ENCODE peak calls at places on chromosomes 12 and 14, in nine cellular contexts. One of them, this sample, is unnamed.

GRCh38 chr12:123533672-123534643 is at the start of gene RILPL1:
- DNase-seq in astrocyte of the spinal cord: peak; percentile 27
- DNase-seq in hepatocyte: peak; percentile 82
- DNase-seq in AG04450: no peak
- DNase-seq in HCT116: no peak
- DNase-seq in PC-3: peak; percentile 39
- DNase-seq in GM12865: peak; percentile 48
- DNase-seq in mammary epithelial cell: peak; percentile 29
- DNase-seq in stomach: peak; percentile 41
- DNase-seq in this sample: peak; percentile 29

GRCh38 chr12:95784286-95784685 is 6.3 kb downstream of the NTN4 start:
- DNase-seq in AG04450: no peak
- DNase-seq in mammary epithelial cell: no peak
- DNase-seq in stomach: no peak
- DNase-seq in HCT116: no peak
- DNase-seq in hepatocyte: no peak
- DNase-seq in PC-3: no peak
- DNase-seq in GM12865: no peak
- DNase-seq in astrocyte of the spinal cord: peak; percentile 42
- DNase-seq in this sample: no peak

GRCh38 chr12:42585175-42585845 is 4.2 kb downstream of the PRICKLE1 start:
- DNase-seq in astrocyte of the spinal cord: no peak
- DNase-seq in hepatocyte: peak; percentile 16
- DNase-seq in HCT116: no peak
- DNase-seq in stomach: no peak
- DNase-seq in AG04450: no peak
- DNase-seq in mammary epithelial cell: peak; percentile 34
- DNase-seq in GM12865: no peak
- DNase-seq in PC-3: no peak
- DNase-seq in this sample: no peak

GRCh38 chr12:42446761-42447160 is 120.8 kb downstream of the PPHLN1 start:
- DNase-seq in hepatocyte: no peak
- DNase-seq in AG04450: no peak
- DNase-seq in GM12865: no peak
- DNase-seq in stomach: no peak
- DNase-seq in HCT116: no peak
- DNase-seq in astrocyte of the spinal cord: no peak
- DNase-seq in PC-3: no peak
- DNase-seq in mammary epithelial cell: no peak
- DNase-seq in this sample: peak; percentile 29

GRCh38 chr12:121570467-121571283 is 10.1 kb downstream of the KDM2B start:
- DNase-seq in stomach: no peak
- DNase-seq in GM12865: no peak
- DNase-seq in PC-3: no peak
- DNase-seq in hepatocyte: no peak
- DNase-seq in AG04450: no peak
- DNase-seq in HCT116: no peak
- DNase-seq in astrocyte of the spinal cord: no peak
- DNase-seq in mammary epithelial cell: no peak
- DNase-seq in this sample: no peak

GRCh38 chr12:108594-108993 is 42.0 kb downstream of the IQSEC3 start:
- DNase-seq in PC-3: no peak
- DNase-seq in GM12865: no peak
- DNase-seq in hepatocyte: no peak
- DNase-seq in AG04450: no peak
- DNase-seq in stomach: peak; percentile 54
- DNase-seq in HCT116: no peak
- DNase-seq in astrocyte of the spinal cord: no peak
- DNase-seq in mammary epithelial cell: no peak
- DNase-seq in this sample: no peak

GRCh38 chr12:106235770-106236169 is 12.1 kb downstream of the CKAP4 start:
- DNase-seq in stomach: no peak
- DNase-seq in HCT116: no peak
- DNase-seq in astrocyte of the spinal cord: no peak
- DNase-seq in GM12865: no peak
- DNase-seq in hepatocyte: no peak
- DNase-seq in AG04450: no peak
- DNase-seq in PC-3: peak; percentile 26
- DNase-seq in mammary epithelial cell: peak; percentile 26
- DNase-seq in this sample: no peak

GRCh38 chr12:2673966-2674810 is 120.6 kb upstream of the FKBP4 start:
- DNase-seq in GM12865: no peak
- DNase-seq in stomach: peak; percentile 10
- DNase-seq in astrocyte of the spinal cord: no peak
- DNase-seq in HCT116: peak; percentile 8
- DNase-seq in mammary epithelial cell: no peak
- DNase-seq in hepatocyte: no peak
- DNase-seq in AG04450: no peak
- DNase-seq in PC-3: no peak
- DNase-seq in this sample: no peak

GRCh38 chr12:62673027-62673815 is 206.6 kb downstream of the MON2 start:
- DNase-seq in stomach: no peak
- DNase-seq in HCT116: no peak
- DNase-seq in AG04450: no peak
- DNase-seq in PC-3: no peak
- DNase-seq in GM12865: no peak
- DNase-seq in mammary epithelial cell: no peak
- DNase-seq in hepatocyte: no peak
- DNase-seq in astrocyte of the spinal cord: no peak
- DNase-seq in this sample: no peak

GRCh38 chr14:58918066-58918465 is 270.4 kb upstream of the DAAM1 start:
- DNase-seq in PC-3: peak; percentile 98
- DNase-seq in hepatocyte: peak; percentile 15
- DNase-seq in stomach: no peak
- DNase-seq in HCT116: no peak
- DNase-seq in mammary epithelial cell: peak; percentile 67
- DNase-seq in GM12865: no peak
- DNase-seq in AG04450: no peak
- DNase-seq in astrocyte of the spinal cord: peak; percentile 38
- DNase-seq in this sample: no peak

GRCh38 chr14:26765301-26765700 is 167.5 kb upstream of the NOVA1 start:
- DNase-seq in HCT116: no peak
- DNase-seq in hepatocyte: no peak
- DNase-seq in AG04450: no peak
- DNase-seq in GM12865: no peak
- DNase-seq in astrocyte of the spinal cord: no peak
- DNase-seq in stomach: no peak
- DNase-seq in mammary epithelial cell: no peak
- DNase-seq in PC-3: peak; percentile 15
- DNase-seq in this sample: no peak

GRCh38 chr12:114045333-114045732 is 79.2 kb upstream of the RBM19 start:
- DNase-seq in AG04450: no peak
- DNase-seq in HCT116: no peak
- DNase-seq in GM12865: no peak
- DNase-seq in astrocyte of the spinal cord: no peak
- DNase-seq in hepatocyte: peak; percentile 52
- DNase-seq in stomach: no peak
- DNase-seq in mammary epithelial cell: no peak
- DNase-seq in PC-3: no peak
- DNase-seq in this sample: no peak

GRCh38 chr14:62079035-62079434 is 316.8 kb downstream of the SNAPC1 start:
- DNase-seq in astrocyte of the spinal cord: no peak
- DNase-seq in mammary epithelial cell: no peak
- DNase-seq in AG04450: no peak
- DNase-seq in PC-3: no peak
- DNase-seq in HCT116: no peak
- DNase-seq in hepatocyte: no peak
- DNase-seq in stomach: no peak
- DNase-seq in GM12865: peak; percentile 41
- DNase-seq in this sample: no peak

GRCh38 chr12:5554711-5555110 is 122.8 kb downstream of the NTF3 start:
- DNase-seq in stomach: no peak
- DNase-seq in mammary epithelial cell: no peak
- DNase-seq in PC-3: no peak
- DNase-seq in hepatocyte: no peak
- DNase-seq in astrocyte of the spinal cord: peak; percentile 30
- DNase-seq in HCT116: no peak
- DNase-seq in AG04450: no peak
- DNase-seq in GM12865: no peak
- DNase-seq in this sample: no peak

GRCh38 chr12:56007148-56007891 is 10.2 kb downstream of the SUOX start:
- DNase-seq in hepatocyte: peak; percentile 91
- DNase-seq in AG04450: peak; percentile 53
- DNase-seq in stomach: peak; percentile 85
- DNase-seq in GM12865: peak; percentile 93
- DNase-seq in PC-3: peak; percentile 85
- DNase-seq in astrocyte of the spinal cord: peak; percentile 84
- DNase-seq in mammary epithelial cell: peak; percentile 79
- DNase-seq in HCT116: peak; percentile 76
- DNase-seq in this sample: peak; percentile 85

GRCh38 chr14:69500736-69501135 is 16.2 kb downstream of the PLEKHD1 start:
- DNase-seq in GM12865: no peak
- DNase-seq in stomach: no peak
- DNase-seq in AG04450: no peak
- DNase-seq in HCT116: no peak
- DNase-seq in hepatocyte: no peak
- DNase-seq in mammary epithelial cell: no peak
- DNase-seq in astrocyte of the spinal cord: no peak
- DNase-seq in PC-3: no peak
- DNase-seq in this sample: no peak

GRCh38 chr12:50166776-50167025 is 468 bp downstream of the CERS5 start:
- DNase-seq in mammary epithelial cell: no peak
- DNase-seq in GM12865: peak; percentile 65
- DNase-seq in stomach: peak; percentile 29
- DNase-seq in HCT116: no peak
- DNase-seq in astrocyte of the spinal cord: no peak
- DNase-seq in hepatocyte: no peak
- DNase-seq in AG04450: no peak
- DNase-seq in PC-3: no peak
- DNase-seq in this sample: no peak

GRCh38 chr14:72594099-72594901 is 299.6 kb downstream of the DPF3 start:
- DNase-seq in mammary epithelial cell: no peak
- DNase-seq in PC-3: no peak
- DNase-seq in astrocyte of the spinal cord: no peak
- DNase-seq in hepatocyte: no peak
- DNase-seq in GM12865: peak; percentile 51
- DNase-seq in HCT116: no peak
- DNase-seq in AG04450: no peak
- DNase-seq in stomach: no peak
- DNase-seq in this sample: no peak

GRCh38 chr12:70110085-70110484 is 133.1 kb upstream of the CNOT2 start:
- DNase-seq in PC-3: no peak
- DNase-seq in HCT116: no peak
- DNase-seq in stomach: no peak
- DNase-seq in GM12865: no peak
- DNase-seq in mammary epithelial cell: no peak
- DNase-seq in hepatocyte: no peak
- DNase-seq in AG04450: no peak
- DNase-seq in astrocyte of the spinal cord: no peak
- DNase-seq in this sample: no peak

GRCh38 chr12:26963413-26963812 is 25.1 kb downstream of the FGFR1OP2 start:
- DNase-seq in mammary epithelial cell: no peak
- DNase-seq in astrocyte of the spinal cord: no peak
- DNase-seq in AG04450: no peak
- DNase-seq in HCT116: no peak
- DNase-seq in stomach: no peak
- DNase-seq in GM12865: no peak
- DNase-seq in PC-3: no peak
- DNase-seq in hepatocyte: no peak
- DNase-seq in this sample: peak; percentile 45

DNA sequence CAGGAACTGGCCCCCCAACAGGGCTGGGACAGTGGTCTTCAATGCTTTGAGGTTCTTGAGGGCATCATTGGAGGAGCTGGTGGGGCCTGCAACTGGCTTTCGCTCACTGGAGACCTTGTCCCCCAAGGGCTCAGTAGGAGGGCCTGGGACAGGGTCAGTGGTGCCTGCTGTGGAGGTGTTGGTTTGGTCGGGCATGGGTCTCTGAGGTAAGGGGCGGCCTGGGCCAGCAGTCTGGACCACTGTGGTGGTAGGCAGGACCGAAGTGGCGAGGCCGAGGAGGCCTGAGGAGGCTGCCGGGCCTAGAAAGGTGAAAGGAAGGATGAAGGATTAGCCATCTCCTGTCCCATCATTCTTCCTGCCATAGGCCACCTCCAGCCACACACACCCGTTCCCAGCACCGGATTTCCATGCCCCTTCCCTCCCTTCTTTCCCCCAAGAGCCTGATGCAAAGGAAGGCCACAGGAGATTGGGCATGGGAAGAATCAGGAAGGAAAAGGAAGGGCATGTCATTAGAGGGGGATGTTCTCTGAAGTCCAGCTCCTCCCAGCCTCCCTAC is 28.8 kb downstream of the ZFHX2 start:
- DNase-seq in mammary epithelial cell: no peak
- DNase-seq in GM12865: no peak
- DNase-seq in HCT116: no peak
- DNase-seq in stomach: no peak
- DNase-seq in AG04450: no peak
- DNase-seq in astrocyte of the spinal cord: no peak
- DNase-seq in PC-3: no peak
- DNase-seq in hepatocyte: no peak
- DNase-seq in this sample: no peak
- H3K4me3 ChIP-seq in mammary epithelial cell: no peak overlapping the region
- H3K4me3 ChIP-seq in GM12865: no peak overlapping the region
- H3K4me3 ChIP-seq in HCT116: no peak overlapping the region
- H3K4me3 ChIP-seq in stomach: no peak overlapping the region
- H3K4me3 ChIP-seq in AG04450: no peak overlapping the region
- H3K4me3 ChIP-seq in astrocyte of the spinal cord: no peak overlapping the region
- H3K4me3 ChIP-seq in PC-3: no peak overlapping the region
- H3K4me3 ChIP-seq in hepatocyte: no peak overlapping the region
- H3K4me3 ChIP-seq in this sample: no peak overlapping the region

DNA sequence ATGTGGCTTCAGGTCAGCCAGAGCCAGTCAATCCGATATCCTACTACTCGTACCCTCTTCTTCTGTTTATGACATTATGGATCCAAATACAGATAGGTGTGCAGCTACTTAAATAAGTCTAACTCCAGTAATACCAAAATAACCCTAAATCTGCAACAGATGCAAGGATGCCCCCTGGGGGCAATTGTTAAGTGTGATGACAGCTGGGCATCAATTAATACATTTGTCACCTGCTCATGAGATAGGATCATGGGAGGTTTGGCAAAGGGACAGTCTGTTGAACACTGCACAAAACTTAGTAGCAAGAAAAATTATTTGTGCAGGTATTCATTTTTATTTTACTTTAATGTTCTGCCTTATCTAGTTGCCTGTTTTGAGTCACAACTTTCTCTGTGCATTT is 83.2 kb downstream of the SLC38A6 start:
- DNase-seq in PC-3: no peak
- DNase-seq in AG04450: no peak
- DNase-seq in GM12865: no peak
- DNase-seq in stomach: no peak
- DNase-seq in astrocyte of the spinal cord: no peak
- DNase-seq in mammary epithelial cell: no peak
- DNase-seq in HCT116: no peak
- DNase-seq in hepatocyte: no peak
- DNase-seq in this sample: no peak
- TF ChIP-seq CTCF in PC-3: peak; percentile 51
- TF ChIP-seq CTCF in AG04450: no peak
- TF ChIP-seq CTCF in GM12865: no peak
- TF ChIP-seq CTCF in stomach: no peak
- TF ChIP-seq CTCF in astrocyte of the spinal cord: no peak
- TF ChIP-seq CTCF in mammary epithelial cell: no peak
- TF ChIP-seq CTCF in HCT116: no peak
- TF ChIP-seq CTCF in hepatocyte: no peak
- TF ChIP-seq CTCF in this sample: no peak

GRCh38 chr12:32272465-32272864 is 126.9 kb upstream of the FGD4 start:
- DNase-seq in astrocyte of the spinal cord: no peak
- DNase-seq in hepatocyte: no peak
- DNase-seq in HCT116: no peak
- DNase-seq in stomach: no peak
- DNase-seq in GM12865: peak; percentile 54
- DNase-seq in AG04450: no peak
- DNase-seq in mammary epithelial cell: no peak
- DNase-seq in PC-3: no peak
- DNase-seq in this sample: no peak
- H3K4me3 ChIP-seq in astrocyte of the spinal cord: no peak overlapping the region
- H3K4me3 ChIP-seq in hepatocyte: no peak overlapping the region
- H3K4me3 ChIP-seq in HCT116: no peak overlapping the region
- H3K4me3 ChIP-seq in stomach: no peak overlapping the region
- H3K4me3 ChIP-seq in GM12865: peak overlapping the region; percentile 43
- H3K4me3 ChIP-seq in AG04450: no peak overlapping the region
- H3K4me3 ChIP-seq in mammary epithelial cell: no peak overlapping the region
- H3K4me3 ChIP-seq in PC-3: no peak overlapping the region
- H3K4me3 ChIP-seq in this sample: no peak overlapping the region

GRCh38 chr14:54981698-54982097 is 45.2 kb downstream of the WDHD1 start:
- DNase-seq in AG04450: no peak
- DNase-seq in GM12865: no peak
- DNase-seq in HCT116: no peak
- DNase-seq in stomach: no peak
- DNase-seq in hepatocyte: no peak
- DNase-seq in astrocyte of the spinal cord: peak; percentile 20
- DNase-seq in PC-3: peak; percentile 42
- DNase-seq in mammary epithelial cell: no peak
- DNase-seq in this sample: peak; percentile 44
- TF ChIP-seq CTCF in AG04450: peak; percentile 14
- TF ChIP-seq CTCF in GM12865: no peak
- TF ChIP-seq CTCF in HCT116: no peak
- TF ChIP-seq CTCF in stomach: peak; percentile 2
- TF ChIP-seq CTCF in hepatocyte: peak; percentile 46
- TF ChIP-seq CTCF in astrocyte of the spinal cord: peak; percentile 21
- TF ChIP-seq CTCF in PC-3: peak; percentile 59
- TF ChIP-seq CTCF in mammary epithelial cell: peak; percentile 15
- TF ChIP-seq CTCF in this sample: peak; percentile 8

This sample was measured in fibroblast of pulmonary artery.